ENCODE peak calls at places on chromosomes 5 and 9, in seven cellular contexts. J is stomach, N is left ventricle myocardium inferior, R is Peyer's patch, Z is GM06990, T is fibroblast of pulmonary artery, A is kidney epithelial cell. P is an unnamed sample.

GRCh38 chr9:37066139-37066725 is 32.2 kb upstream of the PAX5 start:
- DNase-seq in Z (peak), A (no peak), J (no peak), T (no peak), N (no peak), R (no peak), P (no peak)

GRCh38 chr5:54701179-54701578 is 183.6 kb downstream of the SNX18 start:
- DNase-seq in R (no peak), N (no peak), J (no peak), T (peak), A (peak), Z (no peak), P (peak)

GRCh38 chr5:137708796-137709559 is 26.9 kb downstream of the KLHL3 start:
- DNase-seq in R (no peak), J (peak), N (no peak), A (no peak), T (no peak), Z (no peak), P (no peak)

GRCh38 chr9:109973336-109973735 is 193.3 kb downstream of the PALM2AKAP2 start:
- DNase-seq in J (no peak), A (no peak), N (no peak), R (no peak), T (no peak), Z (no peak), P (no peak)

GRCh38 chr5:84379749-84380148 is 4.9 kb downstream of the EDIL3 start:
- DNase-seq in A (no peak), N (no peak), R (no peak), Z (no peak), J (no peak), T (peak), P (no peak)

GRCh38 chr9:76166436-76166959 is 227.7 kb downstream of the RFK start:
- DNase-seq in T (no peak), A (no peak), N (no peak), R (no peak), Z (no peak), J (no peak), P (no peak)

GRCh38 chr5:67188274-67188857 is 8.2 kb downstream of the CD180 start:
- DNase-seq in R (no peak), Z (no peak), N (no peak), A (no peak), T (no peak), J (no peak), P (no peak)

GRCh38 chr9:111601237-111602018 is 2.0 kb upstream of the PTGR1 start:
- DNase-seq in J (no peak), A (no peak), N (no peak), R (no peak), T (peak), Z (no peak), P (peak)

GRCh38 chr9:129611302-129611800 is 9.6 kb downstream of the C9orf50 start:
- DNase-seq in A (no peak), Z (no peak), R (no peak), T (no peak), N (no peak), J (no peak), P (no peak)

GRCh38 chr9:107397076-107398049 is 92.2 kb downstream of the KLF4 start:
- DNase-seq in J (peak), R (no peak), T (peak), N (no peak), Z (no peak), A (no peak), P (peak)

GRCh38 chr9:95032580-95033298 is 284.8 kb downstream of the FANCC start:
- DNase-seq in T (no peak), A (no peak), R (no peak), J (no peak), N (no peak), Z (no peak), P (no peak)

GRCh38 chr9:95754533-95755420 is 120.7 kb upstream of the ERCC6L2 start:
- DNase-seq in J (no peak), T (no peak), Z (no peak), R (no peak), A (no peak), N (no peak), P (no peak)

GRCh38 chr9:110125207-110125751 is 82.7 kb downstream of the C9orf152 start:
- DNase-seq in Z (no peak), T (peak), J (peak), N (peak), R (peak), A (peak), P (peak)

GRCh38 chr5:57598756-57599155 is 116.1 kb upstream of the ACTBL2 start:
- DNase-seq in Z (no peak), N (no peak), T (peak), A (peak), J (no peak), R (no peak), P (peak)

GRCh38 chr9:115057559-115057958 is 60.4 kb downstream of the TNC start:
- DNase-seq in N (no peak), T (peak), J (peak), Z (no peak), R (no peak), A (no peak), P (peak)

GRCh38 chr9:89089176-89089575 is 89.4 kb downstream of the SHC3 start:
- DNase-seq in R (no peak), Z (no peak), T (no peak), N (no peak), J (no peak), A (no peak), P (no peak)
- TF ChIP-seq CTCF in R (no peak), Z (no peak), T (no peak), N (no peak), J (no peak), A (no peak), P (no peak)

GRCh38 chr5:161442471-161442870 is 104.1 kb downstream of the GABRB2 start:
- DNase-seq in T (no peak), N (no peak), J (no peak), R (no peak), Z (no peak), A (no peak), P (no peak)
- TF ChIP-seq CTCF in T (no peak), N (no peak), J (no peak), R (no peak), Z (no peak), A (no peak), P (no peak)

GRCh38 chr5:114360362-114360761 is 1.5 kb upstream of the KCNN2 start:
- DNase-seq in N (no peak), J (no peak), Z (no peak), T (no peak), R (no peak), A (no peak), P (no peak)

GRCh38 chr5:114362197-114362976 is 517 bp downstream of the KCNN2 start:
- DNase-seq in A (no peak), Z (peak), J (no peak), T (no peak), N (peak), R (no peak), P (no peak)

GRCh38 chr5:114361724-114362196 is at the start of gene KCNN2:
- DNase-seq in T (peak), N (peak), R (peak), Z (peak), A (peak), J (peak), P (no peak)

GRCh38 chr5:114362977-114363721 is 1.3 kb downstream of the KCNN2 start:
- DNase-seq in Z (peak), R (no peak), J (no peak), T (no peak), N (no peak), A (no peak), P (no peak)

DNA sequence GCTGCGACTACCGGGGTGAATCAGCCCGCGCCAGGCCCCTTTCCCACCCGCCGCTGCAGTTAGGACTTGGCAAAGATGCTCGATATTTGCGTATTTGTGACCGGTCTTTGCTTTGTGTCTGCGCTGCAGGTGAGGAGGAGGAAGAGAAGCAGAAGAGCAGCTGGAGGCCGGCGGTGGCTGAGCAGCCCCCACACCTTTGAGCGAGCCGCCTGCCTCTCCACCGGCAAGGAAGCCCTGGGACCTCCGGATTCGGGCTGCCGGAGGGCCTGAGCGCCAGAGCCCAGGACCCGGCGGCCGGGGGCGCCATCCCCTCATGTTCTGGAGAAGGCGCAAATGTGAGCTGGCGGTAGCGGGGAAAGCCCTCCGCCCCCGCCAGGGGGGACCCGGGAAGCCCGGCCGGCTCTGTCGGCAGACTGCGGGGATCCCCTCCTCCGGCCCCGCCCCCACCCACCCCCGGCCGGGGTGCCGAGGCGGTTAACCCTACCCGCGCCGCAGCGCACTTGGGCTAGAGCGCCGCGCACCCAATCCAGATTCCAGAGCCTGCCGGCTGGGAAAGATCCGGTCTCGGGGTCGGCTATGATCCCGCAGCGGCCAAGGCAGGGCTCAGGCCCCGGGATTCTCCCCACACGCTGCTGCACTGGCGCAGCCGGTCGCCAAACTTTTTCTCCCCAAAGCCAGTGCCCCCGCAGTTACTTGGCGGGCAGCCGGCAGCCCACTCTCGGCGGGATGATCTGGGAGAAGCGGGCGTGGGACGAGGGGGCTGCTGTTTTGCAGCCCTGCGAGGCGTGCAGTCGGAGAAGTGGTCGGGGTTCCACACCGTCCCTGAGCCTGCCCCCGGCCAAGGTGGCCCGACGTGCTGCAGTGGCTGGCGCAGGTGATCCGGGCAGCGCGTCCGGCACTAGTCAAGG is 800 bp upstream of the KCNN2 start:
- DNase-seq in R (no peak), N (peak), Z (peak), A (no peak), T (no peak), J (no peak), P (no peak)
- TF ChIP-seq CTCF in R (no peak), N (peak), Z (peak), A (no peak), T (no peak), J (no peak), P (no peak)

GRCh38 chr9:33791117-33791516 is 4.2 kb upstream of the PRSS3 start:
- DNase-seq in Z (no peak), N (no peak), J (no peak), T (peak), A (no peak), R (peak), P (peak)

GRCh38 chr9:33781736-33782135 is 13.6 kb upstream of the PRSS3 start:
- DNase-seq in Z (no peak), T (no peak), J (no peak), A (no peak), N (no peak), R (no peak), P (no peak)

GRCh38 chr9:33782395-33783152 is 12.8 kb upstream of the PRSS3 start:
- DNase-seq in R (no peak), N (no peak), A (no peak), Z (no peak), T (peak), J (no peak), P (peak)

GRCh38 chr9:33787839-33788238 is 7.5 kb upstream of the PRSS3 start:
- DNase-seq in T (peak), N (peak), J (no peak), A (no peak), R (no peak), Z (no peak), P (no peak)

DNA sequence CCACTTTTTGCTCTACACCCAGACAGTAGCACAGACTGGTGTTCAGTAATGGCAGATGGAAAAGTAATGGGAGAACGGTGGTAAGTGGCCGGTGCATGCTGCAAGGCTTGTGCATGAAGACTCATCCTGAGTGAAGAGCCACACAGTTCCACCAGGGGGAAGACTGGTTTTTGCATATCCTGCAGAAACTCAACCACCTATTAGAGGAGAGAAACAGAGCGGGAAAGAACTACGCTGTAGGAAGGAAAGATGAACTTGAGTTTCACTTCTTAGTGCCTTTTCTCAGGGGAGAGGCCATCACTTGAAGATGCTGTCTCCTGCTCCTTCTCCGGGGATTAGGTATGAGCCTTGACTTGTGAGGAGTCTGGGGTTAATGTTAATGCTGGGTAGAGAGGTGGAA is 9.4 kb upstream of the PRSS3 start:
- DNase-seq in T (peak), A (no peak), J (no peak), R (no peak), N (no peak), Z (no peak), P (no peak)
- TF ChIP-seq CTCF in T (peak), A (no peak), J (no peak), R (no peak), N (no peak), Z (peak), P (peak)

DNA sequence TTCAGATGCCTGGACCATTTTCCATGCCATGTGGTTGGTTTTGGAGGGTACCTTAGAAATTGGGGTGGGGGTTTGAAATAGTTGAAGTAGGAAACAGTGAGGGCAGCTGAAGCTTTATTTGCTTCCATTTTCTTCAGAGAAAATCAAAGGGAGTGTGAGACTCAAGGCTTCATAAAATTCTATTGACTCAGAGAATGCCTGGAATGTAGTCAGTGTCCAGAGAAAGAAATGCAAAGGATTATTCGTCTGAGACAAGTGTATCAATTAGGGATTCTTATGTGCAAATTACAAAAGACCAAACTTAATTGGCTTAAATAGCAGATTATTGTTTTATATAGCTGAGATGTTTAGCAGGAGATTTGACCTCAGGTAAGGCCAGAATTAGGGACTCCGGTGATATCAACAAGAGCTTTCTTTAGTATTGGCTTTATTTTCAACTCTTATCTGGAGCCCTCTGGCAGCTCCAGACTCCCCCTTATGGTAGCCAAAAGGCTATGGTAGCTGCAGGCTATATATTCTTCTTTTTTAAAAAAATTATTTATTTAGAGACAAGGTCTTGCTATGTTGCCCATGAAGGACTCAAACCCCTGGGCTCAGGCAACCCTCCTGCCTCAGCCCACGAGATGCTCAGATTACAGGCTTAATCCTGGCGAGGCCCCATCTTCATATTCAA is 38.9 kb downstream of the PTTG1 start:
- DNase-seq in T (no peak), R (no peak), N (no peak), Z (no peak), A (no peak), J (no peak), P (no peak)
- TF ChIP-seq CTCF in T (peak), R (no peak), N (no peak), Z (peak), A (peak), J (no peak), P (no peak)

DNA sequence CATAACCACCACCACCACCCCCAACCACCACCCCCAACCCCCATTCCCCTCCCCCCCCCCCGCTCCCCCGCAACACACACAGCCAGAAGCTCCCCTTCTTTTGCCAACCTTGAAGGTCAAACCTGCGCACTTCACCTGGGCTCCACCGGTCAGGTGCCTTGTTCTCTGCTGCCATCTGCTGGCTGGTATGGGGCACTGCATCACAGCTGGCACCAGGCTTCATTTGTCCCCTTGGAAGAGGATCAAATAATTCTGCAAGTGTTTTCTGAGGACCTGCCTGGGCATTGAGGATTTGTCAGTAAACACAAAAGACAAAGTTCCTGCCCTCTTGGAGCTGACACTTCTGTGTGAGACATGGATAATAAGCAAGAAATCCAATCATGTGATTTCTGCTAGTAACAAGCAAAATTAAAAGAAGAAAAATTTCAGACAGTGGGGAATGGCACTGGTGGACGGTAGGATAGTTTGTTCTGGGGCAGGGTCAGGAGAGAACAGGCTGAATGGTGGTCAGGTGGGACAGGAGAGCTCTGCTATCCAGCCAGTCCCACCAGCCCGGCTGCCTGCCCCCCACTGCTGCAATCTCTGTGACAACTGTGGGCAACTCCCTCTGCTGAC is 55.6 kb upstream of the LMX1B start:
- DNase-seq in N (peak), J (peak), Z (no peak), R (peak), T (peak), A (no peak), P (peak)
- TF ChIP-seq CTCF in N (peak), J (peak), Z (peak), R (peak), T (peak), A (peak), P (peak)

DNA sequence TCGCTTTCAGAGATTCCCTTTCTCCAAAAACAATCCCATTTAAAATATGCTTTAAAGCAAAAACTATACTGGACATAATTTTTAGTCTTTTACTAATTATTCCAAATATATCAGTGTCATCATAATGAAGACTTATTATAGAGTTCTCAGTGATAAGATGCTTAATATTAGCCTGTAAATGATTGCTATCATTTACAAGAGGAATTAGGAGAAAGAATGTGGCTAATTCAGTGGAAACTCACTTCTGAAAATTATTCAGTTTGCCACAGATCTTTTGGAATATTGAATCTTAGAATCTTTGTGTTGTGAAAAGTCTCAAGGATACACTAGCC is 24.7 kb upstream of the GLRX start:
- DNase-seq in T (no peak), N (no peak), J (no peak), A (no peak), R (no peak), Z (no peak), P (no peak)
- TF ChIP-seq CTCF in T (no peak), N (peak), J (no peak), A (no peak), R (peak), Z (no peak), P (no peak)

DNA sequence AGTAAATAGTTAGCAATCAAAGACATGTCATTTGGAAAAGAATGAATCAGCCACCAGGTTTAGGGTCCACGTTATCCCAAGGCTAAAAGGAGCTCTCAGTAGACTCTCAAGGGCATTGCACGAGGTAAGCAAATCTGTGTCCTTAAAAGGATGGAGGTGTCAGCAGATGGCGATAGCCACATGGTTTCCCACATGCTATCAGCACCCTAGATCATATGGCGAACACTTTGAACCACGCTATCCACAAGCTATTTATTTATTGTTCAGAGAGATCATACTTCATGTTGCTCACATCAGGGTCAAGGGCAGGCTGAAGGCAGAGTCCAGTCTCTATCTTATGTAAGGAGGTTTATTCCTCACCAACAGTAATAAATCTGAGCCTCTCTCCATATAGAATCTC is 43.7 kb downstream of the CDH6 start:
- DNase-seq in T (peak), R (peak), A (no peak), N (no peak), J (no peak), Z (no peak), P (peak)
- TF ChIP-seq CTCF in T (no peak), R (no peak), A (no peak), N (no peak), J (no peak), Z (no peak), P (no peak)

P was measured in MCF 10A.